ENCODE peak calls at places on chromosome 22, in eight cellular contexts. One of them, this sample, is unnamed.

GRCh38 chr22:36640106-36640672 is 63.4 kb downstream of the CACNG2 start:
- DNase-seq in heart left ventricle: no peak
- DNase-seq in transverse colon: no peak
- DNase-seq in psoas muscle: no peak
- DNase-seq in CD8-positive, alpha-beta T cell: no peak
- DNase-seq in hepatocyte: no peak
- DNase-seq in tibial nerve: no peak
- DNase-seq in AG10803: no peak
- DNase-seq in this sample: no peak

GRCh38 chr22:50014655-50015401 is 2.3 kb upstream of the IL17REL start:
- DNase-seq in heart left ventricle: no peak
- DNase-seq in transverse colon: peak
- DNase-seq in psoas muscle: no peak
- DNase-seq in CD8-positive, alpha-beta T cell: peak
- DNase-seq in hepatocyte: peak
- DNase-seq in tibial nerve: no peak
- DNase-seq in AG10803: no peak
- DNase-seq in this sample: no peak

GRCh38 chr22:46793497-46793896 is 31.0 kb downstream of the TBC1D22A start:
- DNase-seq in heart left ventricle: no peak
- DNase-seq in transverse colon: no peak
- DNase-seq in psoas muscle: no peak
- DNase-seq in CD8-positive, alpha-beta T cell: no peak
- DNase-seq in hepatocyte: no peak
- DNase-seq in tibial nerve: no peak
- DNase-seq in AG10803: no peak
- DNase-seq in this sample: no peak

GRCh38 chr22:27385261-27385998 is 416.1 kb downstream of the MN1 start:
- DNase-seq in heart left ventricle: no peak
- DNase-seq in transverse colon: no peak
- DNase-seq in psoas muscle: no peak
- DNase-seq in CD8-positive, alpha-beta T cell: no peak
- DNase-seq in hepatocyte: no peak
- DNase-seq in tibial nerve: no peak
- DNase-seq in AG10803: no peak
- DNase-seq in this sample: no peak

GRCh38 chr22:35421121-35421520 is 21.2 kb downstream of the MCM5 start:
- DNase-seq in heart left ventricle: no peak
- DNase-seq in transverse colon: no peak
- DNase-seq in psoas muscle: no peak
- DNase-seq in CD8-positive, alpha-beta T cell: no peak
- DNase-seq in hepatocyte: no peak
- DNase-seq in tibial nerve: no peak
- DNase-seq in AG10803: no peak
- DNase-seq in this sample: no peak

GRCh38 chr22:36331912-36332622 is 55.7 kb downstream of the MYH9 start:
- DNase-seq in heart left ventricle: peak
- DNase-seq in transverse colon: peak
- DNase-seq in psoas muscle: peak
- DNase-seq in CD8-positive, alpha-beta T cell: peak
- DNase-seq in hepatocyte: peak
- DNase-seq in tibial nerve: peak
- DNase-seq in AG10803: peak
- DNase-seq in this sample: no peak

GRCh38 chr22:48698618-48699017 is 1129.1 kb downstream of the BRD1 start:
- DNase-seq in heart left ventricle: no peak
- DNase-seq in transverse colon: no peak
- DNase-seq in psoas muscle: peak
- DNase-seq in CD8-positive, alpha-beta T cell: no peak
- DNase-seq in hepatocyte: no peak
- DNase-seq in tibial nerve: no peak
- DNase-seq in AG10803: no peak
- DNase-seq in this sample: no peak

GRCh38 chr22:27011717-27012116 is 354.3 kb downstream of the MIAT start:
- DNase-seq in heart left ventricle: no peak
- DNase-seq in transverse colon: no peak
- DNase-seq in psoas muscle: no peak
- DNase-seq in CD8-positive, alpha-beta T cell: no peak
- DNase-seq in hepatocyte: no peak
- DNase-seq in tibial nerve: no peak
- DNase-seq in AG10803: no peak
- DNase-seq in this sample: no peak

GRCh38 chr22:30305906-30306628 is 16.8 kb upstream of the CASTOR1 start:
- DNase-seq in heart left ventricle: no peak
- DNase-seq in transverse colon: no peak
- DNase-seq in psoas muscle: no peak
- DNase-seq in CD8-positive, alpha-beta T cell: peak
- DNase-seq in hepatocyte: no peak
- DNase-seq in tibial nerve: no peak
- DNase-seq in AG10803: no peak
- DNase-seq in this sample: no peak

GRCh38 chr22:30307026-30307574 is 17.8 kb upstream of the CASTOR1 start:
- DNase-seq in heart left ventricle: peak
- DNase-seq in transverse colon: no peak
- DNase-seq in psoas muscle: no peak
- DNase-seq in CD8-positive, alpha-beta T cell: no peak
- DNase-seq in hepatocyte: no peak
- DNase-seq in tibial nerve: no peak
- DNase-seq in AG10803: no peak
- DNase-seq in this sample: no peak

GRCh38 chr22:30304495-30305244 is 15.4 kb upstream of the CASTOR1 start:
- DNase-seq in heart left ventricle: no peak
- DNase-seq in transverse colon: peak
- DNase-seq in psoas muscle: no peak
- DNase-seq in CD8-positive, alpha-beta T cell: no peak
- DNase-seq in hepatocyte: no peak
- DNase-seq in tibial nerve: no peak
- DNase-seq in AG10803: no peak
- DNase-seq in this sample: no peak

GRCh38 chr22:30306629-30307016 is 17.3 kb upstream of the CASTOR1 start:
- DNase-seq in heart left ventricle: no peak
- DNase-seq in transverse colon: no peak
- DNase-seq in psoas muscle: no peak
- DNase-seq in CD8-positive, alpha-beta T cell: no peak
- DNase-seq in hepatocyte: no peak
- DNase-seq in tibial nerve: no peak
- DNase-seq in AG10803: no peak
- DNase-seq in this sample: no peak

GRCh38 chr22:30305519-30305905 is 16.2 kb upstream of the CASTOR1 start:
- DNase-seq in heart left ventricle: peak
- DNase-seq in transverse colon: peak
- DNase-seq in psoas muscle: peak
- DNase-seq in CD8-positive, alpha-beta T cell: peak
- DNase-seq in hepatocyte: no peak
- DNase-seq in tibial nerve: peak
- DNase-seq in AG10803: no peak
- DNase-seq in this sample: no peak
- H3K4me3 ChIP-seq in heart left ventricle: no peak
- H3K4me3 ChIP-seq in transverse colon: no peak
- H3K4me3 ChIP-seq in psoas muscle: no peak
- H3K4me3 ChIP-seq in CD8-positive, alpha-beta T cell: peak
- H3K4me3 ChIP-seq in hepatocyte: no peak
- H3K4me3 ChIP-seq in tibial nerve: no peak
- H3K4me3 ChIP-seq in AG10803: no peak
- H3K4me3 ChIP-seq in this sample: no peak

GRCh38 chr22:22345781-22346180 is 101.2 kb downstream of the VPREB1 start:
- DNase-seq in heart left ventricle: no peak
- DNase-seq in transverse colon: no peak
- DNase-seq in psoas muscle: no peak
- DNase-seq in CD8-positive, alpha-beta T cell: no peak
- DNase-seq in hepatocyte: no peak
- DNase-seq in tibial nerve: no peak
- DNase-seq in AG10803: no peak
- DNase-seq in this sample: no peak

GRCh38 chr22:22348815-22349454 is 104.3 kb downstream of the VPREB1 start:
- DNase-seq in heart left ventricle: no peak
- DNase-seq in transverse colon: no peak
- DNase-seq in psoas muscle: no peak
- DNase-seq in CD8-positive, alpha-beta T cell: no peak
- DNase-seq in hepatocyte: no peak
- DNase-seq in tibial nerve: no peak
- DNase-seq in AG10803: no peak
- DNase-seq in this sample: no peak

GRCh38 chr22:22349455-22349836 is 104.9 kb downstream of the VPREB1 start:
- DNase-seq in heart left ventricle: no peak
- DNase-seq in transverse colon: no peak
- DNase-seq in psoas muscle: no peak
- DNase-seq in CD8-positive, alpha-beta T cell: no peak
- DNase-seq in hepatocyte: no peak
- DNase-seq in tibial nerve: no peak
- DNase-seq in AG10803: no peak
- DNase-seq in this sample: no peak

GRCh38 chr22:22346401-22347107 is 102.0 kb downstream of the VPREB1 start:
- DNase-seq in heart left ventricle: no peak
- DNase-seq in transverse colon: no peak
- DNase-seq in psoas muscle: no peak
- DNase-seq in CD8-positive, alpha-beta T cell: no peak
- DNase-seq in hepatocyte: no peak
- DNase-seq in tibial nerve: no peak
- DNase-seq in AG10803: no peak
- DNase-seq in this sample: no peak

DNA sequence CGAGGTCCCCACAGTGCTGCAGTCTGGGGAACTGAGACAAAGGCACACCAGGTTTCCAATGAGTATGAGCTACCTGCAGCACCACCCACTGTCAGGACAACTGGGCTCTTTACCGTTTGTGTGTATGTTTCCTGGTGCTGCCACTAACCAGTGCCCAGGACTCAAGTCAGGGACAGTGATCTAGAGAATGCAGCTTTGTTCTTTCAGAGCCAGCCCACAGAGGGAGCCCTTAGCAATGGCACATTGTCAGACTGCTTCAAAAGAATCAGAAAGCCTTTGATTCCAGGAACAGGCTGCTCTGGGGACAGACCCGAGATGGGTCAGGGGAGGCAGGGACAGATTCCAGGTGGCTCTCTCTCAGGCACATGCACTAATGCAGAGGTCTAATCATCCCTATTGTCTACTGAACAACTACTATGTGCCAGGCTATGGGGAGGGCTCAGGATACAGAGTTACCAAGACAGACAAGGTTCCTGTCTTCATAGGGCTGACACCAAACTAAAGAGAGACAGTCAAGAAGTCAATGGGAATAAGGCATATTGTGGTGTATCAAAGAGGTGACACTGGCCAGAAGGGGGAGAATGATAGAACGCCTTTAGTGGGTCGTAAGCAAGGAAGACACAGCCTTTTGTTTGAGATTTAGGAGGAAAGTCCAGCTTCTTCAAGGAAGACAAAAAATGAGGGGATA is 103.7 kb downstream of the VPREB1 start:
- DNase-seq in heart left ventricle: no peak
- DNase-seq in transverse colon: no peak
- DNase-seq in psoas muscle: no peak
- DNase-seq in CD8-positive, alpha-beta T cell: no peak
- DNase-seq in hepatocyte: peak
- DNase-seq in tibial nerve: no peak
- DNase-seq in AG10803: no peak
- DNase-seq in this sample: no peak
- TF ChIP-seq CTCF in heart left ventricle: no peak
- TF ChIP-seq CTCF in transverse colon: no peak
- TF ChIP-seq CTCF in psoas muscle: no peak
- TF ChIP-seq CTCF in CD8-positive, alpha-beta T cell: no peak
- TF ChIP-seq CTCF in hepatocyte: peak
- TF ChIP-seq CTCF in tibial nerve: no peak
- TF ChIP-seq CTCF in AG10803: peak
- TF ChIP-seq CTCF in this sample: peak

GRCh38 chr22:17794726-17795125 is 20.5 kb upstream of the BID start:
- DNase-seq in heart left ventricle: no peak
- DNase-seq in transverse colon: no peak
- DNase-seq in psoas muscle: no peak
- DNase-seq in CD8-positive, alpha-beta T cell: no peak
- DNase-seq in hepatocyte: no peak
- DNase-seq in tibial nerve: no peak
- DNase-seq in AG10803: no peak
- DNase-seq in this sample: no peak

GRCh38 chr22:17792854-17793434 is 18.7 kb upstream of the BID start:
- DNase-seq in heart left ventricle: no peak
- DNase-seq in transverse colon: no peak
- DNase-seq in psoas muscle: no peak
- DNase-seq in CD8-positive, alpha-beta T cell: no peak
- DNase-seq in hepatocyte: peak
- DNase-seq in tibial nerve: no peak
- DNase-seq in AG10803: no peak
- DNase-seq in this sample: no peak

GRCh38 chr22:17796695-17797094 is 22.4 kb upstream of the BID start:
- DNase-seq in heart left ventricle: no peak
- DNase-seq in transverse colon: no peak
- DNase-seq in psoas muscle: no peak
- DNase-seq in CD8-positive, alpha-beta T cell: no peak
- DNase-seq in hepatocyte: no peak
- DNase-seq in tibial nerve: no peak
- DNase-seq in AG10803: no peak
- DNase-seq in this sample: no peak

GRCh38 chr22:17795661-17796548 is 21.6 kb upstream of the BID start:
- DNase-seq in heart left ventricle: no peak
- DNase-seq in transverse colon: no peak
- DNase-seq in psoas muscle: no peak
- DNase-seq in CD8-positive, alpha-beta T cell: no peak
- DNase-seq in hepatocyte: no peak
- DNase-seq in tibial nerve: no peak
- DNase-seq in AG10803: no peak
- DNase-seq in this sample: no peak

GRCh38 chr22:17795143-17795542 is 20.9 kb upstream of the BID start:
- DNase-seq in heart left ventricle: no peak
- DNase-seq in transverse colon: no peak
- DNase-seq in psoas muscle: no peak
- DNase-seq in CD8-positive, alpha-beta T cell: no peak
- DNase-seq in hepatocyte: no peak
- DNase-seq in tibial nerve: no peak
- DNase-seq in AG10803: no peak
- DNase-seq in this sample: no peak
- H3K4me3 ChIP-seq in heart left ventricle: no peak
- H3K4me3 ChIP-seq in transverse colon: no peak
- H3K4me3 ChIP-seq in psoas muscle: no peak
- H3K4me3 ChIP-seq in CD8-positive, alpha-beta T cell: no peak
- H3K4me3 ChIP-seq in hepatocyte: no peak
- H3K4me3 ChIP-seq in tibial nerve: no peak
- H3K4me3 ChIP-seq in AG10803: no peak
- H3K4me3 ChIP-seq in this sample: no peak

GRCh38 chr22:43164636-43165035 is 13.3 kb downstream of the TSPO start:
- DNase-seq in heart left ventricle: no peak
- DNase-seq in transverse colon: no peak
- DNase-seq in psoas muscle: no peak
- DNase-seq in CD8-positive, alpha-beta T cell: no peak
- DNase-seq in hepatocyte: no peak
- DNase-seq in tibial nerve: no peak
- DNase-seq in AG10803: no peak
- DNase-seq in this sample: no peak

GRCh38 chr22:43168416-43169309 is 17.3 kb downstream of the TSPO start:
- DNase-seq in heart left ventricle: peak
- DNase-seq in transverse colon: no peak
- DNase-seq in psoas muscle: no peak
- DNase-seq in CD8-positive, alpha-beta T cell: no peak
- DNase-seq in hepatocyte: no peak
- DNase-seq in tibial nerve: no peak
- DNase-seq in AG10803: peak
- DNase-seq in this sample: no peak

GRCh38 chr22:43167001-43167589 is 15.7 kb downstream of the TSPO start:
- DNase-seq in heart left ventricle: no peak
- DNase-seq in transverse colon: no peak
- DNase-seq in psoas muscle: no peak
- DNase-seq in CD8-positive, alpha-beta T cell: no peak
- DNase-seq in hepatocyte: no peak
- DNase-seq in tibial nerve: no peak
- DNase-seq in AG10803: no peak
- DNase-seq in this sample: no peak

GRCh38 chr22:43163241-43163795 is 12.0 kb downstream of the TSPO start:
- DNase-seq in heart left ventricle: no peak
- DNase-seq in transverse colon: no peak
- DNase-seq in psoas muscle: peak
- DNase-seq in CD8-positive, alpha-beta T cell: no peak
- DNase-seq in hepatocyte: no peak
- DNase-seq in tibial nerve: no peak
- DNase-seq in AG10803: no peak
- DNase-seq in this sample: no peak

GRCh38 chr22:43166132-43166930 is 15.0 kb downstream of the TSPO start:
- DNase-seq in heart left ventricle: no peak
- DNase-seq in transverse colon: no peak
- DNase-seq in psoas muscle: no peak
- DNase-seq in CD8-positive, alpha-beta T cell: no peak
- DNase-seq in hepatocyte: no peak
- DNase-seq in tibial nerve: no peak
- DNase-seq in AG10803: no peak
- DNase-seq in this sample: no peak
- TF ChIP-seq CTCF in heart left ventricle: no peak
- TF ChIP-seq CTCF in transverse colon: no peak
- TF ChIP-seq CTCF in psoas muscle: no peak
- TF ChIP-seq CTCF in CD8-positive, alpha-beta T cell: no peak
- TF ChIP-seq CTCF in hepatocyte: no peak
- TF ChIP-seq CTCF in tibial nerve: no peak
- TF ChIP-seq CTCF in AG10803: no peak
- TF ChIP-seq CTCF in this sample: no peak

This sample was measured in kidney epithelial cell.